ENCODE peak calls at places on chromosomes 13 and 19, in ten cellular contexts. N is psoas muscle; H is T-helper 1 cell; I is AG08396; P is effector CD4-positive, alpha-beta T cell; D is activated B cell treated with CpG ODN at 0.5 μM for 24 hours; T is tibial nerve; B is activated CD8-positive, alpha-beta memory T cell treated with anti-CD3 and anti-CD28 coated beads for 48 hours; X is EH; Q is activated T-cell treated with anti-CD3 and anti-CD28 coated beads, Interleukin-2, amount 50 U/mL, for 72 hours. A is an unnamed sample.

GRCh38 chr19:3178973-3179738 is 587 bp downstream of the S1PR4 start:
- DNase-seq in X (no peak), N (no peak), T (no peak), I (no peak), Q (peak), B (peak), D (peak), H (peak), P (no peak), A (peak)

GRCh38 chr13:35136585-35136984 is 194.5 kb downstream of the NBEA start:
- DNase-seq in B (no peak), X (no peak), T (no peak), I (no peak), Q (no peak), P (no peak), D (no peak), H (peak), N (no peak), A (no peak)

GRCh38 chr13:23643828-23644419 is 73.7 kb downstream of the TNFRSF19 start:
- DNase-seq in N (no peak), H (no peak), D (no peak), Q (no peak), B (no peak), I (no peak), P (no peak), T (no peak), X (no peak), A (no peak)

GRCh38 chr13:90717451-90717936 is 630.0 kb upstream of the MIR17HG start:
- DNase-seq in I (no peak), Q (no peak), P (no peak), B (no peak), H (no peak), D (no peak), N (no peak), X (peak), T (no peak), A (no peak)

GRCh38 chr13:24168392-24168750 is 7.9 kb downstream of the SPATA13 start:
- DNase-seq in Q (peak), T (no peak), P (no peak), N (no peak), I (no peak), D (no peak), X (no peak), B (no peak), H (no peak), A (no peak)

GRCh38 chr13:87925006-87925405 is 253.8 kb downstream of the SLITRK5 start:
- DNase-seq in I (no peak), T (no peak), X (no peak), P (no peak), D (no peak), N (no peak), Q (no peak), B (no peak), H (no peak), A (no peak)

GRCh38 chr19:19226663-19227062 is 14.9 kb downstream of the NCAN start:
- DNase-seq in X (no peak), B (no peak), Q (no peak), D (no peak), N (no peak), P (no peak), T (no peak), I (no peak), H (no peak), A (peak)

GRCh38 chr19:49337267-49338022 is 2.2 kb downstream of the CD37 start:
- DNase-seq in X (no peak), P (no peak), D (no peak), N (no peak), T (no peak), H (no peak), B (no peak), Q (no peak), I (no peak), A (no peak)

GRCh38 chr13:57582032-57582431 is 49.5 kb upstream of the PCDH17 start:
- DNase-seq in P (no peak), X (no peak), D (no peak), N (peak), I (no peak), H (no peak), T (no peak), Q (no peak), B (no peak), A (no peak)

GRCh38 chr13:87234981-87235380 is 436.2 kb upstream of the SLITRK5 start:
- DNase-seq in I (no peak), Q (no peak), T (no peak), D (no peak), B (no peak), X (no peak), N (no peak), H (no peak), P (no peak), A (no peak)

GRCh38 chr13:91241249-91241648 is 106.2 kb upstream of the MIR17HG start:
- DNase-seq in H (no peak), Q (no peak), D (no peak), N (no peak), I (no peak), P (no peak), B (no peak), X (no peak), T (no peak), A (no peak)

GRCh38 chr13:100434010-100434763 is 154.4 kb downstream of the GGACT start:
- DNase-seq in Q (no peak), D (no peak), I (peak), T (no peak), H (peak), N (no peak), P (no peak), X (peak), B (no peak), A (no peak)

GRCh38 chr13:41250993-41251392 is 12.4 kb downstream of the MTRF1 start:
- DNase-seq in B (no peak), I (no peak), X (no peak), P (no peak), N (no peak), T (no peak), H (no peak), Q (no peak), D (no peak), A (no peak)

GRCh38 chr19:6126335-6126974 is 9.0 kb upstream of the ACSBG2 start:
- DNase-seq in H (peak), P (no peak), D (no peak), X (peak), B (no peak), Q (no peak), I (peak), T (no peak), N (no peak), A (no peak)

GRCh38 chr19:58409010-58409790 is 751 bp downstream of the ZNF584 start:
- DNase-seq in I (no peak), P (no peak), B (no peak), Q (peak), X (peak), D (no peak), N (no peak), T (no peak), H (peak), A (no peak)

GRCh38 chr19:9570255-9570654 is 14.0 kb downstream of the ZNF121 start:
- DNase-seq in H (no peak), N (no peak), P (no peak), X (no peak), T (no peak), D (no peak), I (no peak), Q (no peak), B (no peak), A (no peak)

GRCh38 chr13:31201341-31202024 is 1.7 kb downstream of the B3GLCT start:
- DNase-seq in B (no peak), X (peak), N (no peak), P (no peak), I (peak), D (no peak), Q (no peak), T (no peak), H (no peak), A (no peak)

GRCh38 chr13:102645701-102646100 is 48.9 kb downstream of the TPP2 start:
- DNase-seq in B (no peak), I (no peak), P (no peak), N (no peak), Q (no peak), T (no peak), X (no peak), D (no peak), H (no peak), A (no peak)

GRCh38 chr19:51064534-51065220 is at the start of gene KLK13:
- DNase-seq in B (no peak), T (no peak), N (no peak), X (no peak), P (no peak), H (no peak), Q (no peak), D (no peak), I (no peak), A (no peak)

GRCh38 chr19:40612831-40613668 is 11.9 kb downstream of the LTBP4 start:
- DNase-seq in B (peak), I (no peak), N (peak), P (peak), H (peak), T (peak), X (no peak), Q (peak), D (peak), A (peak)

GRCh38 chr13:51311271-51311670 is 28.2 kb upstream of the SERPINE3 start:
- DNase-seq in Q (no peak), B (no peak), P (no peak), H (no peak), T (no peak), X (no peak), D (no peak), N (no peak), I (no peak), A (no peak)

GRCh38 chr19:1016647-1017114 is 4.2 kb downstream of the TMEM259 start:
- DNase-seq in T (no peak), I (no peak), B (no peak), D (no peak), H (no peak), P (no peak), X (peak), N (peak), Q (no peak), A (peak)

A was measured in left lung.